ENCODE peak calls at places on chromosomes 4 and X, in four cellular contexts. G is adrenal gland, B is tibial nerve, A is GM23338. J is an unnamed sample.

GRCh38 chrX:24979081-24979480 is 36.7 kb downstream of the ARX start:
- DNase-seq in G (no peak), B (no peak), A (no peak), J (no peak)

GRCh38 chr4:5660185-5660584 is 48.2 kb downstream of the EVC2 start:
- DNase-seq in G (no peak), B (no peak), A (no peak), J (no peak)

GRCh38 chr4:13543648-13544555 is at the start of gene NKX3-2:
- DNase-seq in G (no peak), B (no peak), A (peak), J (no peak)

GRCh38 chr4:186953601-186954260 is 230.1 kb upstream of the FAT1 start:
- DNase-seq in G (no peak), B (peak), A (no peak), J (no peak)

GRCh38 chrX:91257388-91257787 is 177.3 kb upstream of the PABPC5 start:
- DNase-seq in G (no peak), B (no peak), A (no peak), J (no peak)

GRCh38 chr4:157664726-157665125 is 444.2 kb downstream of the GRIA2 start:
- DNase-seq in G (no peak), B (no peak), A (no peak), J (no peak)

GRCh38 chr4:26916195-26916594 is 55.6 kb downstream of the STIM2 start:
- DNase-seq in G (no peak), B (no peak), A (no peak), J (no peak)

GRCh38 chr4:78004270-78004669 is 52.9 kb upstream of the FRAS1 start:
- DNase-seq in G (no peak), B (no peak), A (no peak), J (no peak)

GRCh38 chr4:123777297-123777859 is 380.8 kb downstream of the SPRY1 start:
- DNase-seq in G (no peak), B (no peak), A (no peak), J (no peak)

GRCh38 chrX:100980608-100981497 is 11.3 kb downstream of the ARL13A start:
- DNase-seq in G (peak), B (no peak), A (no peak), J (peak)

DNA sequence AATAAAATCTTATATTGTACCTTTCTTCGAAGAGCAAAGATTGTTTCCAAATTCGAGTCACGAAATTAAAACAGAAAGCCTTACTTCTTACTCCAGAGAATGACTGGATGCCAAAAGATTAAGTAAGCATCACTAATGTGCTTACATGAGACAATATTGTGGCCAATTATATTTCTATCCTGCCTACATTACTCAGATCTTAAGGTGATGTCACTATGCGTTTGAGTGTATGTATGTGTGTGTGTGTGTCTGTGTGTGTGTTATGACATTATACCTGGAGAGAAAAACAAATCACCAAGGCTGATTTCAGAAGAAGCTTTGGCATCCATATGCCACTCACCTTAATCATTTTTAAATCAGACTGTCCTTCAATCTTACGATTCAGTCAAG is 556.3 kb downstream of the PPARGC1A start:
- DNase-seq in G (no peak), B (no peak), A (no peak), J (no peak)
- H3K4me3 ChIP-seq in G (no peak), B (no peak), A (no peak), J (no peak)

GRCh38 chr4:104015680-104016079 is 295.9 kb upstream of the TACR3 start:
- DNase-seq in G (no peak), B (no peak), A (peak), J (no peak)

GRCh38 chr4:104022871-104023270 is 303.1 kb upstream of the TACR3 start:
- DNase-seq in G (no peak), B (no peak), A (no peak), J (no peak)

GRCh38 chr4:104025251-104025650 is 305.5 kb upstream of the TACR3 start:
- DNase-seq in G (no peak), B (no peak), A (no peak), J (no peak)

GRCh38 chr4:104017213-104017612 is 297.4 kb upstream of the TACR3 start:
- DNase-seq in G (no peak), B (no peak), A (no peak), J (no peak)

GRCh38 chr4:104020641-104021040 is 300.9 kb upstream of the TACR3 start:
- DNase-seq in G (no peak), B (no peak), A (no peak), J (no peak)
- TF ChIP-seq CTCF in G (no peak), B (no peak), A (no peak), J (no peak)

GRCh38 chrX:136067946-136068345 is 79.4 kb upstream of the FHL1 start:
- DNase-seq in G (no peak), B (no peak), A (no peak), J (peak)

GRCh38 chrX:136067097-136067496 is 80.2 kb upstream of the FHL1 start:
- DNase-seq in G (no peak), B (no peak), A (no peak), J (no peak)

GRCh38 chrX:136063340-136064079 is 78.3 kb downstream of the SLC9A6 start:
- DNase-seq in G (no peak), B (peak), A (no peak), J (no peak)

GRCh38 chrX:136065044-136065671 is 79.9 kb downstream of the SLC9A6 start:
- DNase-seq in G (no peak), B (peak), A (no peak), J (no peak)

GRCh38 chrX:136064661-136065043 is 79.4 kb downstream of the SLC9A6 start:
- DNase-seq in G (no peak), B (no peak), A (no peak), J (no peak)
- H3K27ac ChIP-seq in G (no peak), B (no peak), A (no peak), J (no peak)

GRCh38 chr4:103397527-103397926 is 199.4 kb upstream of the CENPE start:
- DNase-seq in G (no peak), B (no peak), A (no peak), J (no peak)
- H3K4me3 ChIP-seq in G (no peak), B (no peak), A (no peak), J (no peak)

DNA sequence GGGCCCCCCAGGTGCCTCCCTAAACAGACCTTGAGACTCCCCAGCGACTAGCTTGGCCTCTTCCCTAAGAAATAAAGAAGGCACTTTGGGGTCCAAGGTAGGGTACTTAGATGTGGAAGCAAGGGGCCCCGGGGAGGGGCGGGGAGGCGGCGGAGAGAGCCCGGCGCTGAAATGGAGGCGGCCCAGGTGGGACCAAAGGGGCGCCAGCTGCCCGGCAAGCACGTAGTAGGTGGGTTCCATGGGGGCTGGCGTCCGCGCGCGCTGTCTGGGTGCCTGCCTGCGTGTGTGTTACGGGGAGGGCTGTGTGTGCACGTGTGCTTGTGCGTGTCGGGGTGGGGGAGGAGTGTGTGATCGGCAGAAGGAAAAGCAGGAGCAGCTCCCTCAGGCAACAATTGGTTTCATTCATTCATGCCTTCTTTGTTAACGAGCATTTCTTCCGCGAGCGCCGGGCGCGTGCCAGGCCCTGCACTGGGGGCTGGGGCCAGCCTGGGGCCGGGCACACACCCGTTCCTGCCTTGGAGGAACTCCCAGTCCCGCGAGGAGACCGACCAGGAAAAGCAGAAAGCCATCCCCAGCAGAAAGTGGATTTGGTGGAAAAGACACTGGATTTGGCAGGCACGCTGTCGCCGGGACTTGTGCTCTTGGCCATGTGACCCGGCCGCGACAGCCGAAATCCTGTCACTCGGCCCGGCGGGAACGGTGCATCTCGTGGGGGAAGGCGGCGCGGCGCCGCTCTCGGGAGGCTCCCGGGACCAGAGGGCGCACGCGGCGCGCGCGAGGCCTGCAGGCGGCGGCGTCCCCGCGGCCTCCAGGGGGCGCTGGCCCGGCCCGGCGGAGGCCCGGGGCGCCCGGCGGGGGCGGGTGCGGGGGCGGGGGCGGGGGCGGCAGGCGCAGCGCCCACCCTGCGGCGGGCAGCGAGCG is 3.3 kb upstream of the DUSP9 start:
- DNase-seq in G (no peak), B (no peak), A (peak), J (no peak)
- TF ChIP-seq CTCF in G (no peak), B (no peak), A (peak), J (no peak)

DNA sequence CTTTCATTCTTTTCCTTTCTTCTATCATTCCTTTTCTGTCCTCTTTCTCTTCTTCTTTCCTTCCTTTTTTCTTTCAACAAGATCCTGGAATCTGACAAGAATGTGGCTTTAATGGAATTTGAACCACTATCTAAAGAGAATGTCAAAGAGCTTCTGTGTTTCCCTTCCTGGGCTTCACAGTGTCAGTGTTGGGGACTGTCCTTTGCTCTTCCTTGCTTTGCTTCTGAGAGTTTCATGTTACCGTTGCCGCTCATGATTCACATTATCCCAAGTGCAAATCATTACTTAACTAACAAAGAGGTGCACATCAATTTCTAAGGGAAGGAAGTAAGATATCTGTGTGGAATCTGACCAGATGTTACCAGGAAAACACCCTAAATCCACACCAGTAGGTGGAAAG is 90.5 kb upstream of the DDIT4L start:
- DNase-seq in G (no peak), B (no peak), A (peak), J (no peak)
- H3K27ac ChIP-seq in G (no peak), B (no peak), A (no peak), J (no peak)